ENCODE peak calls at places on chromosome 21, in ten cellular contexts. Z is CD4-positive, alpha-beta T cell; Y is A549; I is stimulated activated CD4-positive, alpha-beta T cell treated with anti-CD3 and anti-CD28 coated beads, Interleukin-15, amount 100 ng/mL, for 1 hour; N is MV-4-11; S is hepatic stellate cell; T is LoVo; Q is amniotic stem cell; P is aorta; D is KBM-7. W is an unnamed sample.

GRCh38 chr21:42656872-42657271 is 3.5 kb downstream of the PDE9A start:
- DNase-seq in Q (no peak), N (no peak), P (no peak), Y (no peak), D (no peak), Z (no peak), T (no peak), I (no peak), S (no peak), W (no peak)

GRCh38 chr21:39537571-39537970 is 75.2 kb upstream of the B3GALT5 start:
- DNase-seq in Y (no peak), Z (no peak), T (peak; percentile 44), D (no peak), I (no peak), S (no peak), P (no peak), Q (no peak), N (no peak), W (no peak)

GRCh38 chr21:14114251-14114650 is 96.5 kb downstream of the LIPI start:
- DNase-seq in Y (no peak), Q (no peak), I (no peak), S (no peak), N (no peak), T (peak; percentile 15), D (no peak), P (no peak), Z (no peak), W (no peak)

GRCh38 chr21:27643326-27643725 is 676.4 kb upstream of the ADAMTS5 start:
- DNase-seq in N (no peak), P (no peak), Y (no peak), I (no peak), D (no peak), Q (no peak), S (no peak), Z (no peak), T (no peak), W (no peak)

GRCh38 chr21:35648512-35648911 is 411.8 kb downstream of the SETD4 start:
- DNase-seq in I (no peak), Q (no peak), D (no peak), N (peak; percentile 7), P (no peak), T (no peak), Y (no peak), Z (no peak), S (no peak), W (no peak)

GRCh38 chr21:41641821-41642368 is 125.0 kb downstream of the RIPK4 start:
- DNase-seq in D (no peak), S (peak; percentile 78), N (no peak), P (peak; percentile 89), T (peak; percentile 53), Y (peak; percentile 72), Q (peak; percentile 87), Z (no peak), I (no peak), W (no peak)

GRCh38 chr21:28230559-28230958 is 762.1 kb downstream of the LTN1 start:
- DNase-seq in N (no peak), Q (no peak), T (no peak), Z (no peak), D (no peak), S (no peak), P (no peak), Y (no peak), I (no peak), W (no peak)

GRCh38 chr21:19999369-20000272 is 998.6 kb upstream of the NCAM2 start:
- DNase-seq in Z (no peak), D (peak; percentile 97), Y (no peak), Q (no peak), N (peak; percentile 99), T (no peak), S (no peak), P (no peak), I (no peak), W (no peak)

GRCh38 chr21:38929137-38929536 is 123.4 kb downstream of the ETS2 start:
- DNase-seq in I (no peak), P (no peak), Q (no peak), Y (no peak), D (no peak), T (no peak), S (no peak), N (no peak), Z (no peak), W (no peak)